ENCODE peak calls at places on chromosomes 12 and 14, in five cellular contexts. C is OCI-M1; N is activated naive CD4-positive, alpha-beta T cell treated with anti-CD3 and anti-CD28 coated beads, Interleukin-2, amount 50 U/mL, for 72 hours; O is BJ; J is EH. H is an unnamed sample.

GRCh38 chr12:56634242-56634836 is 4.2 kb upstream of the BAZ2A start:
- DNase-seq in C (peak; percentile 65), N (no peak), O (no peak), J (peak; percentile 23), H (no peak)

GRCh38 chr12:55849616-55850015 is 6.9 kb upstream of the MMP19 start:
- DNase-seq in C (no peak), N (no peak), O (no peak), J (no peak), H (no peak)

GRCh38 chr14:34199585-34199984 is 248.7 kb upstream of the EGLN3 start:
- DNase-seq in C (no peak), N (no peak), O (peak; percentile 50), J (peak; percentile 55), H (no peak)

GRCh38 chr14:85788834-85789233 is 258.9 kb downstream of the FLRT2 start:
- DNase-seq in C (no peak), N (no peak), O (no peak), J (no peak), H (no peak)

GRCh38 chr12:127649951-127650350 is 617.0 kb upstream of the TMEM132C start:
- DNase-seq in C (no peak), N (no peak), O (no peak), J (no peak), H (no peak)

GRCh38 chr12:56581418-56582145 is 48.5 kb downstream of the BAZ2A start:
- DNase-seq in C (peak; percentile 40), N (no peak), O (no peak), J (peak; percentile 34), H (no peak)

GRCh38 chr12:70122804-70123203 is 120.4 kb upstream of the CNOT2 start:
- DNase-seq in C (no peak), N (no peak), O (no peak), J (no peak), H (no peak)

GRCh38 chr14:42994001-42994736 is 1387.5 kb downstream of the LRFN5 start:
- DNase-seq in C (no peak), N (no peak), O (no peak), J (no peak), H (no peak)

GRCh38 chr12:27260746-27261145 is 16.7 kb downstream of the STK38L start:
- DNase-seq in C (no peak), N (no peak), O (no peak), J (peak; percentile 52), H (no peak)

GRCh38 chr14:100755649-100756048 is 29.0 kb downstream of the DLK1 start:
- DNase-seq in C (peak; percentile 32), N (no peak), O (no peak), J (peak; percentile 19), H (no peak)

GRCh38 chr12:91316825-91317224 is 134.2 kb upstream of the DCN start:
- DNase-seq in C (no peak), N (no peak), O (peak; percentile 48), J (peak; percentile 68), H (no peak)

GRCh38 chr12:30598889-30599288 is 96.8 kb downstream of the IPO8 start:
- DNase-seq in C (no peak), N (no peak), O (no peak), J (no peak), H (no peak)

GRCh38 chr12:93361159-93361919 is 16.4 kb upstream of the NUDT4 start:
- DNase-seq in C (no peak), N (no peak), O (no peak), J (peak; percentile 18), H (no peak)

GRCh38 chr14:49962616-49963015 is 69.7 kb downstream of the ARF6 start:
- DNase-seq in C (no peak), N (no peak), O (no peak), J (no peak), H (no peak)

GRCh38 chr12:1692221-1692620 is 1.4 kb downstream of the ADIPOR2 start:
- DNase-seq in C (peak; percentile 69), N (no peak), O (no peak), J (no peak), H (no peak)

GRCh38 chr12:124544983-124545382 is 22.4 kb downstream of the NCOR2 start:
- DNase-seq in C (no peak), N (no peak), O (no peak), J (no peak), H (no peak)

GRCh38 chr14:35786856-35787255 is 22.2 kb downstream of the RALGAPA1 start:
- DNase-seq in C (no peak), N (no peak), O (no peak), J (no peak), H (no peak)

GRCh38 chr12:130967631-130968030 is 13.9 kb downstream of the ADGRD1 start:
- DNase-seq in C (no peak), N (no peak), O (no peak), J (no peak), H (no peak)

GRCh38 chr12:92583910-92584309 is 118.9 kb upstream of the PLEKHG7 start:
- DNase-seq in C (no peak), N (no peak), O (no peak), J (no peak), H (no peak)

GRCh38 chr12:94427520-94428381 is 31.9 kb downstream of the CEP83 start:
- DNase-seq in C (no peak), N (no peak), O (peak; percentile 54), J (peak; percentile 81), H (no peak)

GRCh38 chr14:53509845-53510244 is 356.7 kb upstream of the DDHD1 start:
- DNase-seq in C (no peak), N (no peak), O (peak; percentile 68), J (no peak), H (no peak)

GRCh38 chr12:95815635-95816212 is 25.2 kb upstream of the NTN4 start:
- DNase-seq in C (peak; percentile 42), N (no peak), O (no peak), J (peak; percentile 64), H (no peak)

GRCh38 chr12:50066402-50066801 is 9.0 kb downstream of the ASIC1 start:
- DNase-seq in C (no peak), N (no peak), O (peak; percentile 80), J (peak; percentile 98), H (no peak)

GRCh38 chr12:25151476-25151875 is 43.5 kb downstream of the DNAI7 start:
- DNase-seq in C (no peak), N (no peak), O (peak; percentile 83), J (peak; percentile 99), H (no peak)

GRCh38 chr12:104333692-104334255 is 30.2 kb downstream of the EID3 start:
- DNase-seq in C (no peak), N (no peak), O (no peak), J (no peak), H (no peak)

GRCh38 chr12:77938301-77938700 is 107.6 kb downstream of the NAV3 start:
- DNase-seq in C (no peak), N (no peak), O (no peak), J (no peak), H (no peak)

GRCh38 chr12:131608740-131609665 is 101.9 kb upstream of the SFSWAP start:
- DNase-seq in C (peak; percentile 70), N (no peak), O (no peak), J (peak; percentile 59), H (peak; percentile 67)

GRCh38 chr12:49707127-49707811 is at the start of gene FMNL3:
- DNase-seq in C (peak; percentile 97), N (peak; percentile 99), O (peak; percentile 59), J (peak; percentile 96), H (peak; percentile 97)

GRCh38 chr12:15580431-15580830 is 208.8 kb downstream of the EPS8 start:
- DNase-seq in C (peak; percentile 40), N (no peak), O (no peak), J (no peak), H (no peak)

GRCh38 chr14:76977793-76978730 is 50.4 kb downstream of the IRF2BPL start:
- DNase-seq in C (peak; percentile 91), N (peak; percentile 89), O (no peak), J (peak; percentile 62), H (peak; percentile 54)

GRCh38 chr14:101965145-101965531 is 765 bp downstream of the DYNC1H1 start:
- DNase-seq in C (peak; percentile 73), N (peak; percentile 82), O (no peak), J (peak; percentile 76), H (peak; percentile 78)

GRCh38 chr12:75086086-75087038 is 123.3 kb downstream of the KCNC2 start:
- DNase-seq in C (no peak), N (no peak), O (peak; percentile 20), J (peak; percentile 49), H (no peak)

GRCh38 chr12:68530965-68531364 is 79.7 kb upstream of the RAP1B start:
- DNase-seq in C (no peak), N (no peak), O (peak; percentile 62), J (peak; percentile 93), H (no peak)

GRCh38 chr12:64608901-64609542 is 1.3 kb upstream of the RASSF3 start:
- DNase-seq in C (peak; percentile 80), N (peak; percentile 61), O (no peak), J (peak; percentile 73), H (no peak)

GRCh38 chr14:83172363-83172762 is 1638.7 kb upstream of the SEL1L start:
- DNase-seq in C (no peak), N (no peak), O (no peak), J (peak; percentile 35), H (no peak)

GRCh38 chr12:40980346-40981005 is 207.6 kb upstream of the PDZRN4 start:
- DNase-seq in C (no peak), N (no peak), O (no peak), J (no peak), H (no peak)

GRCh38 chr12:28507867-28508266 is 317.6 kb downstream of the CCDC91 start:
- DNase-seq in C (no peak), N (no peak), O (no peak), J (no peak), H (no peak)

GRCh38 chr14:24355009-24355408 is 13.0 kb upstream of the NFATC4 start:
- DNase-seq in C (no peak), N (no peak), O (no peak), J (no peak), H (no peak)

GRCh38 chr12:62910549-62911169 is 24.3 kb downstream of the PPM1H start:
- DNase-seq in C (peak; percentile 92), N (no peak), O (no peak), J (no peak), H (no peak)

GRCh38 chr12:23523339-23523738 is 426.1 kb downstream of the SOX5 start:
- DNase-seq in C (peak; percentile 35), N (no peak), O (no peak), J (no peak), H (no peak)